ENCODE peak calls at places on chromosomes 11 and 22, in five cellular contexts. O is naive thymus-derived CD8-positive, alpha-beta T cell; U is SW 1271; F is body of pancreas; Z is lung microvascular endothelial cell. G is an unnamed sample.

GRCh38 chr22:50705219-50705691 is 32.6 kb downstream of the SHANK3 start:
- DNase-seq in U (no peak), O (no peak), Z (peak), F (peak), G (no peak)

GRCh38 chr11:118791961-118792578 is 1.1 kb upstream of the DDX6 start:
- DNase-seq in F (peak), U (no peak), O (no peak), Z (peak), G (peak)

GRCh38 chr22:37696657-37697539 is at the start of gene TRIOBP:
- DNase-seq in U (no peak), O (peak), F (peak), Z (peak), G (peak)

GRCh38 chr11:119995730-119996491 is 142.0 kb downstream of the TRIM29 start:
- DNase-seq in F (no peak), U (no peak), O (no peak), Z (no peak), G (no peak)

GRCh38 chr11:124633355-124633754 is 10.7 kb downstream of the TBRG1 start:
- DNase-seq in Z (peak), F (no peak), O (no peak), U (peak), G (no peak)

GRCh38 chr11:85589373-85589772 is 37.8 kb downstream of the DLG2 start:
- DNase-seq in U (no peak), O (no peak), F (no peak), Z (no peak), G (no peak)

GRCh38 chr11:61023086-61024035 is 51.9 kb downstream of the CD6 start:
- DNase-seq in O (peak), F (no peak), Z (no peak), U (no peak), G (peak)

GRCh38 chr11:10414181-10414580 is 40.9 kb upstream of the AMPD3 start:
- DNase-seq in Z (peak), O (no peak), U (no peak), F (no peak), G (no peak)

GRCh38 chr11:120208777-120209176 is 2.1 kb upstream of the OAF start:
- DNase-seq in F (peak), O (no peak), U (peak), Z (peak), G (no peak)

GRCh38 chr11:66316849-66317251 is at the start of gene CD248:
- DNase-seq in Z (peak), O (no peak), F (no peak), U (no peak), G (no peak)

GRCh38 chr11:46386674-46387073 is 4.9 kb downstream of the CHRM4 start:
- DNase-seq in O (no peak), F (no peak), U (peak), Z (no peak), G (no peak)

GRCh38 chr11:16737860-16738197 is 618 bp upstream of the C11orf58 start:
- DNase-seq in F (no peak), Z (no peak), U (no peak), O (no peak), G (no peak)

GRCh38 chr22:45083659-45084305 is 74.0 kb upstream of the PHF21B start:
- DNase-seq in Z (no peak), U (no peak), O (no peak), F (no peak), G (no peak)

GRCh38 chr11:3962406-3962840 is 107.0 kb downstream of the STIM1 start:
- DNase-seq in F (no peak), Z (no peak), O (no peak), U (no peak), G (no peak)

GRCh38 chr22:29977107-29977506 is 94.1 kb downstream of the MTMR3 start:
- DNase-seq in O (no peak), Z (no peak), U (no peak), F (no peak), G (no peak)

GRCh38 chr11:46590740-46591606 is 2.9 kb downstream of the AMBRA1 start:
- DNase-seq in Z (peak), O (no peak), F (no peak), U (no peak), G (no peak)

GRCh38 chr22:48700180-48700565 is 1127.5 kb downstream of the BRD1 start:
- DNase-seq in Z (no peak), F (no peak), U (no peak), O (no peak), G (no peak)

GRCh38 chr11:100232006-100232405 is 455.1 kb upstream of the ARHGAP42 start:
- DNase-seq in O (no peak), F (no peak), Z (no peak), U (no peak), G (no peak)

GRCh38 chr11:63459586-63459985 is 31.4 kb downstream of the PLAAT5 start:
- DNase-seq in O (no peak), Z (no peak), F (no peak), U (no peak), G (no peak)

GRCh38 chr22:21020802-21021429 is 6.0 kb downstream of the P2RX6 start:
- DNase-seq in Z (no peak), F (no peak), U (no peak), O (peak), G (no peak)

GRCh38 chr11:92623055-92623454 is 346.4 kb upstream of the MTNR1B start:
- DNase-seq in Z (no peak), F (no peak), U (no peak), O (no peak), G (no peak)

GRCh38 chr22:40637181-40638150 is 947 bp upstream of the MRTFA start:
- DNase-seq in Z (no peak), F (no peak), O (no peak), U (no peak), G (no peak)

GRCh38 chr22:38706101-38706884 is 549 bp downstream of the GTPBP1 start:
- DNase-seq in Z (peak), U (no peak), O (peak), F (peak), G (no peak)

GRCh38 chr11:69950120-69950519 is 128.0 kb upstream of the ANO1 start:
- DNase-seq in F (no peak), O (no peak), Z (peak), U (peak), G (no peak)

GRCh38 chr11:44711772-44712608 is 14.8 kb upstream of the TSPAN18 start:
- DNase-seq in F (no peak), O (no peak), U (no peak), Z (no peak), G (no peak)

GRCh38 chr22:48885919-48886305 is 941.8 kb downstream of the BRD1 start:
- DNase-seq in O (no peak), U (no peak), Z (no peak), F (no peak), G (no peak)

GRCh38 chr11:28838741-28839140 is 730.6 kb downstream of the METTL15 start:
- DNase-seq in F (no peak), O (no peak), Z (peak), U (no peak), G (no peak)

GRCh38 chr11:16591157-16591556 is 147.3 kb upstream of the C11orf58 start:
- DNase-seq in U (no peak), F (no peak), Z (no peak), O (no peak), G (no peak)

GRCh38 chr11:34339149-34340064 is 18.4 kb downstream of the ABTB2 start:
- DNase-seq in F (no peak), U (no peak), Z (no peak), O (no peak), G (no peak)

GRCh38 chr22:49582171-49582570 is 245.5 kb downstream of the BRD1 start:
- DNase-seq in U (no peak), O (no peak), F (no peak), Z (no peak), G (no peak)

GRCh38 chr11:120344302-120345004 is 8.2 kb downstream of the ARHGEF12 start:
- DNase-seq in F (no peak), O (peak), U (peak), Z (peak), G (peak)

G was measured in T-helper 1 cell.